ENCODE peak calls at places on chromosomes 2 and 18, in ten cellular contexts. One of them, this sample, is unnamed.

GRCh38 chr2:134406311-134406710 is 152.4 kb downstream of the MGAT5 start:
- DNase-seq in spleen: no peak
- DNase-seq in upper lobe of right lung: no peak
- DNase-seq in WERI-Rb-1: no peak
- DNase-seq in SK-N-SH: no peak
- DNase-seq in ovary: no peak
- DNase-seq in endodermal cell: no peak
- DNase-seq in Peyer's patch: no peak
- DNase-seq in cardiac muscle cell: no peak
- DNase-seq in choroid plexus epithelial cell: no peak
- DNase-seq in this sample: no peak

GRCh38 chr2:102070058-102070642 is 72.4 kb upstream of the IL1R1 start:
- DNase-seq in SK-N-SH: no peak
- DNase-seq in cardiac muscle cell: peak
- DNase-seq in WERI-Rb-1: no peak
- DNase-seq in endodermal cell: no peak
- DNase-seq in upper lobe of right lung: peak
- DNase-seq in choroid plexus epithelial cell: peak
- DNase-seq in spleen: no peak
- DNase-seq in Peyer's patch: peak
- DNase-seq in ovary: no peak
- DNase-seq in this sample: peak

GRCh38 chr18:51059969-51060368 is 30.0 kb downstream of the SMAD4 start:
- DNase-seq in endodermal cell: no peak
- DNase-seq in spleen: no peak
- DNase-seq in WERI-Rb-1: no peak
- DNase-seq in SK-N-SH: no peak
- DNase-seq in ovary: no peak
- DNase-seq in cardiac muscle cell: no peak
- DNase-seq in upper lobe of right lung: no peak
- DNase-seq in Peyer's patch: no peak
- DNase-seq in choroid plexus epithelial cell: no peak
- DNase-seq in this sample: no peak

GRCh38 chr18:76351961-76352581 is 143.0 kb downstream of the ZNF516 start:
- DNase-seq in upper lobe of right lung: peak
- DNase-seq in ovary: peak
- DNase-seq in SK-N-SH: peak
- DNase-seq in cardiac muscle cell: peak
- DNase-seq in choroid plexus epithelial cell: peak
- DNase-seq in WERI-Rb-1: no peak
- DNase-seq in Peyer's patch: no peak
- DNase-seq in spleen: no peak
- DNase-seq in endodermal cell: no peak
- DNase-seq in this sample: no peak

GRCh38 chr2:135975702-135976101 is 9.7 kb downstream of the DARS1 start:
- DNase-seq in choroid plexus epithelial cell: no peak
- DNase-seq in WERI-Rb-1: no peak
- DNase-seq in Peyer's patch: no peak
- DNase-seq in upper lobe of right lung: no peak
- DNase-seq in endodermal cell: no peak
- DNase-seq in spleen: no peak
- DNase-seq in SK-N-SH: no peak
- DNase-seq in cardiac muscle cell: no peak
- DNase-seq in ovary: no peak
- DNase-seq in this sample: no peak

GRCh38 chr2:33746401-33746800 is 147.3 kb upstream of the FAM98A start:
- DNase-seq in ovary: no peak
- DNase-seq in SK-N-SH: no peak
- DNase-seq in cardiac muscle cell: no peak
- DNase-seq in spleen: no peak
- DNase-seq in upper lobe of right lung: no peak
- DNase-seq in endodermal cell: no peak
- DNase-seq in WERI-Rb-1: no peak
- DNase-seq in choroid plexus epithelial cell: no peak
- DNase-seq in Peyer's patch: no peak
- DNase-seq in this sample: no peak

GRCh38 chr18:67475673-67476072 is 40.8 kb downstream of the DSEL start:
- DNase-seq in SK-N-SH: no peak
- DNase-seq in ovary: no peak
- DNase-seq in WERI-Rb-1: no peak
- DNase-seq in cardiac muscle cell: peak
- DNase-seq in choroid plexus epithelial cell: peak
- DNase-seq in Peyer's patch: no peak
- DNase-seq in upper lobe of right lung: no peak
- DNase-seq in endodermal cell: no peak
- DNase-seq in spleen: no peak
- DNase-seq in this sample: no peak

GRCh38 chr2:29130295-29130694 is 15.1 kb downstream of the CLIP4 start:
- DNase-seq in SK-N-SH: no peak
- DNase-seq in upper lobe of right lung: no peak
- DNase-seq in choroid plexus epithelial cell: peak
- DNase-seq in spleen: no peak
- DNase-seq in WERI-Rb-1: no peak
- DNase-seq in ovary: no peak
- DNase-seq in cardiac muscle cell: peak
- DNase-seq in Peyer's patch: no peak
- DNase-seq in endodermal cell: peak
- DNase-seq in this sample: no peak

GRCh38 chr2:209977386-209978239 is 24.8 kb upstream of the RPE start:
- DNase-seq in WERI-Rb-1: no peak
- DNase-seq in upper lobe of right lung: no peak
- DNase-seq in spleen: no peak
- DNase-seq in choroid plexus epithelial cell: peak
- DNase-seq in endodermal cell: no peak
- DNase-seq in SK-N-SH: peak
- DNase-seq in Peyer's patch: no peak
- DNase-seq in cardiac muscle cell: peak
- DNase-seq in ovary: no peak
- DNase-seq in this sample: no peak

GRCh38 chr2:128496700-128497099 is 178.0 kb upstream of the HS6ST1 start:
- DNase-seq in WERI-Rb-1: no peak
- DNase-seq in cardiac muscle cell: no peak
- DNase-seq in SK-N-SH: no peak
- DNase-seq in spleen: no peak
- DNase-seq in ovary: no peak
- DNase-seq in upper lobe of right lung: peak
- DNase-seq in Peyer's patch: peak
- DNase-seq in choroid plexus epithelial cell: no peak
- DNase-seq in endodermal cell: no peak
- DNase-seq in this sample: no peak

GRCh38 chr2:239472220-239472775 is 71.5 kb upstream of the HDAC4 start:
- DNase-seq in cardiac muscle cell: no peak
- DNase-seq in ovary: peak
- DNase-seq in endodermal cell: peak
- DNase-seq in spleen: no peak
- DNase-seq in SK-N-SH: no peak
- DNase-seq in Peyer's patch: no peak
- DNase-seq in WERI-Rb-1: no peak
- DNase-seq in choroid plexus epithelial cell: no peak
- DNase-seq in upper lobe of right lung: no peak
- DNase-seq in this sample: no peak

GRCh38 chr18:11553098-11553940 is 56.1 kb upstream of the SLC35G4 start:
- DNase-seq in cardiac muscle cell: peak
- DNase-seq in Peyer's patch: no peak
- DNase-seq in choroid plexus epithelial cell: peak
- DNase-seq in spleen: no peak
- DNase-seq in endodermal cell: peak
- DNase-seq in ovary: no peak
- DNase-seq in upper lobe of right lung: no peak
- DNase-seq in WERI-Rb-1: peak
- DNase-seq in SK-N-SH: peak
- DNase-seq in this sample: no peak

GRCh38 chr2:44528595-44528994 is 166.8 kb downstream of the CAMKMT start:
- DNase-seq in endodermal cell: no peak
- DNase-seq in choroid plexus epithelial cell: peak
- DNase-seq in SK-N-SH: no peak
- DNase-seq in Peyer's patch: no peak
- DNase-seq in WERI-Rb-1: no peak
- DNase-seq in ovary: no peak
- DNase-seq in upper lobe of right lung: no peak
- DNase-seq in spleen: no peak
- DNase-seq in cardiac muscle cell: peak
- DNase-seq in this sample: no peak

GRCh38 chr2:45382744-45383143 is 228.3 kb downstream of the SRBD1 start:
- DNase-seq in cardiac muscle cell: peak
- DNase-seq in WERI-Rb-1: no peak
- DNase-seq in spleen: no peak
- DNase-seq in Peyer's patch: no peak
- DNase-seq in ovary: no peak
- DNase-seq in upper lobe of right lung: no peak
- DNase-seq in SK-N-SH: no peak
- DNase-seq in endodermal cell: no peak
- DNase-seq in choroid plexus epithelial cell: peak
- DNase-seq in this sample: no peak

GRCh38 chr18:50096766-50097435 is 98.0 kb downstream of the MYO5B start:
- DNase-seq in spleen: no peak
- DNase-seq in endodermal cell: no peak
- DNase-seq in ovary: no peak
- DNase-seq in Peyer's patch: no peak
- DNase-seq in choroid plexus epithelial cell: no peak
- DNase-seq in upper lobe of right lung: no peak
- DNase-seq in SK-N-SH: no peak
- DNase-seq in WERI-Rb-1: no peak
- DNase-seq in cardiac muscle cell: no peak
- DNase-seq in this sample: no peak

GRCh38 chr2:104599802-104600510 is 254.0 kb upstream of the POU3F3 start:
- DNase-seq in Peyer's patch: no peak
- DNase-seq in SK-N-SH: no peak
- DNase-seq in WERI-Rb-1: no peak
- DNase-seq in ovary: no peak
- DNase-seq in upper lobe of right lung: no peak
- DNase-seq in choroid plexus epithelial cell: peak
- DNase-seq in cardiac muscle cell: peak
- DNase-seq in spleen: no peak
- DNase-seq in endodermal cell: no peak
- DNase-seq in this sample: no peak

GRCh38 chr18:62282188-62282629 is 42.9 kb upstream of the TNFRSF11A start:
- DNase-seq in WERI-Rb-1: no peak
- DNase-seq in ovary: no peak
- DNase-seq in endodermal cell: no peak
- DNase-seq in Peyer's patch: no peak
- DNase-seq in upper lobe of right lung: no peak
- DNase-seq in cardiac muscle cell: peak
- DNase-seq in spleen: no peak
- DNase-seq in SK-N-SH: no peak
- DNase-seq in choroid plexus epithelial cell: peak
- DNase-seq in this sample: no peak

GRCh38 chr2:10285578-10286198 is 17.0 kb upstream of the HPCAL1 start:
- DNase-seq in ovary: no peak
- DNase-seq in Peyer's patch: no peak
- DNase-seq in WERI-Rb-1: peak
- DNase-seq in cardiac muscle cell: peak
- DNase-seq in SK-N-SH: peak
- DNase-seq in upper lobe of right lung: peak
- DNase-seq in spleen: peak
- DNase-seq in choroid plexus epithelial cell: peak
- DNase-seq in endodermal cell: peak
- DNase-seq in this sample: peak
- TF ChIP-seq CTCF in ovary: no peak
- TF ChIP-seq CTCF in Peyer's patch: no peak
- TF ChIP-seq CTCF in WERI-Rb-1: peak
- TF ChIP-seq CTCF in cardiac muscle cell: no peak
- TF ChIP-seq CTCF in SK-N-SH: peak
- TF ChIP-seq CTCF in upper lobe of right lung: no peak
- TF ChIP-seq CTCF in spleen: no peak
- TF ChIP-seq CTCF in choroid plexus epithelial cell: no peak
- TF ChIP-seq CTCF in endodermal cell: no peak
- TF ChIP-seq CTCF in this sample: no peak

GRCh38 chr2:2843969-2844548 is 513.0 kb upstream of the MYT1L start:
- DNase-seq in Peyer's patch: no peak
- DNase-seq in SK-N-SH: no peak
- DNase-seq in endodermal cell: peak
- DNase-seq in spleen: peak
- DNase-seq in upper lobe of right lung: no peak
- DNase-seq in cardiac muscle cell: no peak
- DNase-seq in ovary: no peak
- DNase-seq in choroid plexus epithelial cell: no peak
- DNase-seq in WERI-Rb-1: peak
- DNase-seq in this sample: no peak
- TF ChIP-seq CTCF in Peyer's patch: no peak
- TF ChIP-seq CTCF in SK-N-SH: peak
- TF ChIP-seq CTCF in endodermal cell: peak
- TF ChIP-seq CTCF in spleen: no peak
- TF ChIP-seq CTCF in upper lobe of right lung: peak
- TF ChIP-seq CTCF in cardiac muscle cell: peak
- TF ChIP-seq CTCF in ovary: no peak
- TF ChIP-seq CTCF in choroid plexus epithelial cell: no peak
- TF ChIP-seq CTCF in WERI-Rb-1: peak
- TF ChIP-seq CTCF in this sample: no peak

GRCh38 chr2:75646583-75647425 is at the start of gene MRPL19:
- DNase-seq in SK-N-SH: peak
- DNase-seq in cardiac muscle cell: peak
- DNase-seq in WERI-Rb-1: peak
- DNase-seq in Peyer's patch: peak
- DNase-seq in ovary: peak
- DNase-seq in spleen: peak
- DNase-seq in choroid plexus epithelial cell: peak
- DNase-seq in endodermal cell: peak
- DNase-seq in upper lobe of right lung: peak
- DNase-seq in this sample: peak
- TF ChIP-seq CTCF in SK-N-SH: no peak
- TF ChIP-seq CTCF in cardiac muscle cell: no peak
- TF ChIP-seq CTCF in WERI-Rb-1: no peak
- TF ChIP-seq CTCF in Peyer's patch: no peak
- TF ChIP-seq CTCF in ovary: no peak
- TF ChIP-seq CTCF in spleen: no peak
- TF ChIP-seq CTCF in choroid plexus epithelial cell: no peak
- TF ChIP-seq CTCF in endodermal cell: no peak
- TF ChIP-seq CTCF in upper lobe of right lung: peak
- TF ChIP-seq CTCF in this sample: no peak

GRCh38 chr2:237435844-237436590 is 22.1 kb upstream of the COL6A3 start:
- DNase-seq in spleen: no peak
- DNase-seq in WERI-Rb-1: no peak
- DNase-seq in upper lobe of right lung: no peak
- DNase-seq in ovary: no peak
- DNase-seq in SK-N-SH: no peak
- DNase-seq in cardiac muscle cell: peak
- DNase-seq in Peyer's patch: no peak
- DNase-seq in choroid plexus epithelial cell: peak
- DNase-seq in endodermal cell: no peak
- DNase-seq in this sample: peak

GRCh38 chr2:237432484-237433092 is 18.6 kb upstream of the COL6A3 start:
- DNase-seq in Peyer's patch: peak
- DNase-seq in cardiac muscle cell: peak
- DNase-seq in ovary: no peak
- DNase-seq in WERI-Rb-1: no peak
- DNase-seq in upper lobe of right lung: no peak
- DNase-seq in endodermal cell: peak
- DNase-seq in SK-N-SH: peak
- DNase-seq in spleen: peak
- DNase-seq in choroid plexus epithelial cell: peak
- DNase-seq in this sample: no peak

GRCh38 chr2:237431856-237432255 is 17.9 kb upstream of the COL6A3 start:
- DNase-seq in WERI-Rb-1: no peak
- DNase-seq in Peyer's patch: no peak
- DNase-seq in cardiac muscle cell: no peak
- DNase-seq in spleen: no peak
- DNase-seq in SK-N-SH: no peak
- DNase-seq in choroid plexus epithelial cell: no peak
- DNase-seq in endodermal cell: no peak
- DNase-seq in upper lobe of right lung: no peak
- DNase-seq in ovary: no peak
- DNase-seq in this sample: no peak

GRCh38 chr2:237434916-237435315 is 21.0 kb upstream of the COL6A3 start:
- DNase-seq in endodermal cell: no peak
- DNase-seq in upper lobe of right lung: no peak
- DNase-seq in cardiac muscle cell: peak
- DNase-seq in Peyer's patch: peak
- DNase-seq in WERI-Rb-1: no peak
- DNase-seq in choroid plexus epithelial cell: peak
- DNase-seq in spleen: peak
- DNase-seq in ovary: no peak
- DNase-seq in SK-N-SH: no peak
- DNase-seq in this sample: no peak

GRCh38 chr2:237433920-237434319 is 20.0 kb upstream of the COL6A3 start:
- DNase-seq in upper lobe of right lung: no peak
- DNase-seq in endodermal cell: no peak
- DNase-seq in cardiac muscle cell: no peak
- DNase-seq in WERI-Rb-1: no peak
- DNase-seq in Peyer's patch: no peak
- DNase-seq in SK-N-SH: no peak
- DNase-seq in ovary: no peak
- DNase-seq in spleen: no peak
- DNase-seq in choroid plexus epithelial cell: no peak
- DNase-seq in this sample: no peak
- TF ChIP-seq CTCF in upper lobe of right lung: no peak
- TF ChIP-seq CTCF in endodermal cell: no peak
- TF ChIP-seq CTCF in cardiac muscle cell: no peak
- TF ChIP-seq CTCF in WERI-Rb-1: no peak
- TF ChIP-seq CTCF in Peyer's patch: no peak
- TF ChIP-seq CTCF in SK-N-SH: no peak
- TF ChIP-seq CTCF in ovary: no peak
- TF ChIP-seq CTCF in spleen: no peak
- TF ChIP-seq CTCF in choroid plexus epithelial cell: no peak
- TF ChIP-seq CTCF in this sample: no peak

This sample was measured in right atrium auricular region.